ENCODE peak calls at places on chromosomes 12 and 14, in seven cellular contexts. E is GDM1; D is uterus; M is WTC11; H is A549; K is CD4-positive, alpha-beta memory T cell; B is MV-4-11. S is an unnamed sample.

GRCh38 chr12:6322969-6323339 is 12.5 kb downstream of the PLEKHG6 start:
- DNase-seq in H (no peak), M (no peak), E (no peak), B (no peak), D (no peak), K (no peak), S (no peak)

GRCh38 chr12:85036736-85037135 is 585 bp downstream of the LRRIQ1 start:
- DNase-seq in M (no peak), D (no peak), K (no peak), E (no peak), B (no peak), H (peak), S (no peak)

GRCh38 chr14:46054526-46054925 is 597.1 kb downstream of the RPL10L start:
- DNase-seq in D (no peak), H (no peak), B (no peak), E (no peak), K (no peak), M (no peak), S (no peak)

GRCh38 chr12:117097159-117097558 is 2.1 kb downstream of the TESC start:
- DNase-seq in K (no peak), E (no peak), M (no peak), B (no peak), D (no peak), H (no peak), S (no peak)

GRCh38 chr12:64221656-64222010 is 463 bp downstream of the KICS2 start:
- DNase-seq in H (peak), K (no peak), D (peak), M (peak), B (peak), E (peak), S (peak)

GRCh38 chr12:2360630-2361170 is 307.9 kb downstream of the CACNA1C start:
- DNase-seq in B (no peak), M (no peak), H (peak), E (no peak), K (no peak), D (no peak), S (no peak)

GRCh38 chr12:116818341-116818856 is 62.8 kb downstream of the HRK start:
- DNase-seq in E (peak), K (peak), H (no peak), D (peak), M (no peak), B (no peak), S (no peak)

GRCh38 chr12:18432211-18432610 is 170.9 kb downstream of the PIK3C2G start:
- DNase-seq in B (no peak), E (no peak), D (no peak), M (no peak), K (no peak), H (no peak), S (no peak)

GRCh38 chr14:94390372-94391086 is 2.1 kb upstream of the SERPINA1 start:
- DNase-seq in B (peak), E (no peak), D (no peak), H (no peak), M (no peak), K (no peak), S (peak)

GRCh38 chr12:107443320-107444090 is 242.1 kb upstream of the PWP1 start:
- DNase-seq in K (no peak), E (no peak), B (no peak), D (no peak), M (no peak), H (no peak), S (no peak)

GRCh38 chr14:91349481-91350074 is 68.0 kb downstream of the CCDC88C start:
- DNase-seq in D (no peak), E (no peak), M (no peak), K (peak), B (no peak), H (no peak), S (peak)

GRCh38 chr14:52802597-52802996 is 11.2 kb upstream of the GNPNAT1 start:
- DNase-seq in B (no peak), M (no peak), D (no peak), E (no peak), H (no peak), K (no peak), S (no peak)

GRCh38 chr12:49969027-49969426 is 3.7 kb upstream of the AQP6 start:
- DNase-seq in H (no peak), M (no peak), K (no peak), E (no peak), B (no peak), D (no peak), S (no peak)

GRCh38 chr14:32826404-32827082 is 112.1 kb upstream of the NPAS3 start:
- DNase-seq in E (no peak), D (no peak), B (no peak), H (no peak), M (peak), K (no peak), S (no peak)

GRCh38 chr12:108649668-108650067 is 16.0 kb upstream of the SELPLG start:
- DNase-seq in E (no peak), H (no peak), K (no peak), B (no peak), M (no peak), D (no peak), S (no peak)

GRCh38 chr14:50360093-50360492 is 36.6 kb downstream of the CDKL1 start:
- DNase-seq in K (no peak), D (no peak), H (no peak), M (no peak), B (no peak), E (no peak), S (no peak)

GRCh38 chr14:89902876-89903275 is 51.7 kb downstream of the EFCAB11 start:
- DNase-seq in E (no peak), B (no peak), D (no peak), K (no peak), H (no peak), M (no peak), S (no peak)

GRCh38 chr14:99286761-99287160 is 14.8 kb upstream of the BCL11B start:
- DNase-seq in D (no peak), K (no peak), H (no peak), M (no peak), B (no peak), E (no peak), S (peak)

GRCh38 chr14:32408018-32408417 is 78.9 kb downstream of the AKAP6 start:
- DNase-seq in E (no peak), H (no peak), M (no peak), B (no peak), K (no peak), D (peak), S (no peak)

GRCh38 chr12:99709116-99709515 is 61.6 kb downstream of the GARIN6 start:
- DNase-seq in E (no peak), K (no peak), H (no peak), M (no peak), B (no peak), D (no peak), S (no peak)

GRCh38 chr12:62260733-62261683 is 804 bp downstream of the USP15 start:
- DNase-seq in M (no peak), B (peak), K (peak), H (peak), D (no peak), E (peak), S (peak)

GRCh38 chr14:70622111-70622712 is 19.5 kb upstream of the TTC9 start:
- DNase-seq in M (peak), K (peak), E (peak), D (no peak), B (peak), H (peak), S (peak)

GRCh38 chr12:91108196-91108595 is 3.1 kb downstream of the LUM start:
- DNase-seq in D (no peak), K (no peak), H (no peak), B (peak), M (no peak), E (no peak), S (no peak)

GRCh38 chr12:111993290-111994150 is 19.4 kb downstream of the TMEM116 start:
- DNase-seq in D (no peak), B (no peak), M (no peak), K (peak), E (no peak), H (no peak), S (no peak)

GRCh38 chr12:40145896-40146295 is 40.0 kb upstream of the SLC2A13 start:
- DNase-seq in B (no peak), E (no peak), D (no peak), H (no peak), K (peak), M (no peak), S (no peak)

GRCh38 chr12:9244894-9245293 is 36.7 kb upstream of the PZP start:
- DNase-seq in H (no peak), E (no peak), B (no peak), M (no peak), D (no peak), K (no peak), S (peak)

GRCh38 chr14:77507762-77508161 is 9.1 kb upstream of the ISM2 start:
- DNase-seq in H (no peak), K (no peak), D (no peak), B (no peak), E (no peak), M (no peak), S (no peak)

GRCh38 chr12:21613931-21614330 is 9.3 kb upstream of the GYS2 start:
- DNase-seq in D (no peak), B (peak), M (no peak), H (no peak), E (no peak), K (no peak), S (no peak)

GRCh38 chr12:57182918-57183575 is 33.5 kb upstream of the NXPH4 start:
- DNase-seq in M (peak), E (peak), B (peak), K (peak), H (peak), D (peak), S (peak)

GRCh38 chr12:56461235-56462159 is 6.9 kb upstream of the SPRYD4 start:
- DNase-seq in H (peak), B (no peak), D (no peak), E (no peak), K (no peak), M (no peak), S (no peak)

GRCh38 chr14:31036552-31036951 is 10.4 kb upstream of the STRN3 start:
- DNase-seq in M (no peak), D (no peak), E (no peak), H (no peak), K (no peak), B (no peak), S (no peak)

GRCh38 chr12:106123551-106123991 is 15.2 kb downstream of the NUAK1 start:
- DNase-seq in H (no peak), M (no peak), B (no peak), E (no peak), D (peak), K (no peak), S (no peak)

GRCh38 chr12:93302331-93303229 is 75.1 kb upstream of the NUDT4 start:
- DNase-seq in M (no peak), B (peak), K (no peak), E (no peak), D (no peak), H (no peak), S (no peak)

GRCh38 chr12:100229876-100230275 is 29.3 kb downstream of the ACTR6 start:
- DNase-seq in H (no peak), E (no peak), B (peak), D (no peak), M (no peak), K (no peak), S (no peak)

GRCh38 chr14:91227183-91227628 is 17.3 kb downstream of the GPR68 start:
- DNase-seq in K (peak), H (no peak), E (no peak), D (no peak), B (peak), M (no peak), S (no peak)

GRCh38 chr14:105019861-105020814 is 745 bp downstream of the CDCA4 start:
- DNase-seq in D (peak), E (no peak), B (no peak), M (peak), K (peak), H (no peak), S (peak)

GRCh38 chr14:67237591-67237990 is 3.6 kb upstream of the PALS1 start:
- DNase-seq in D (no peak), K (no peak), B (no peak), M (no peak), H (no peak), E (no peak), S (no peak)

S was measured in GM13976.